ENCODE peak calls at places on chromosomes 13 and 19, in eight cellular contexts. K is A549, Z is gastrocnemius medialis, O is SK-N-SH, M is cardiac muscle cell, U is ovary, A is lung, B is cardiac fibroblast. Q is an unnamed sample.

GRCh38 chr13:69213331-69213850 is 894.2 kb upstream of the ATXN8OS start:
- DNase-seq in A (no peak), K (no peak), U (no peak), B (no peak), O (no peak), M (no peak), Z (no peak), Q (no peak)

GRCh38 chr13:30862707-30863106 is 43.4 kb upstream of the MEDAG start:
- DNase-seq in U (peak), A (no peak), Z (peak), M (no peak), O (no peak), K (no peak), B (peak), Q (no peak)

GRCh38 chr19:11197291-11198174 is at the start of gene KANK2:
- DNase-seq in K (peak), B (peak), U (peak), M (peak), A (peak), O (peak), Z (peak), Q (peak)

GRCh38 chr13:46896346-46897138 is at the start of gene HTR2A:
- DNase-seq in Z (peak), A (no peak), O (no peak), M (peak), K (no peak), B (peak), U (peak), Q (peak)

GRCh38 chr19:52270266-52270885 is 989 bp downstream of the ZNF766 start:
- DNase-seq in A (peak), U (no peak), B (no peak), Z (no peak), O (peak), K (peak), M (no peak), Q (peak)

GRCh38 chr19:1261512-1261862 is 7.6 kb upstream of the CIRBP start:
- DNase-seq in U (no peak), K (no peak), O (no peak), Z (no peak), M (no peak), A (no peak), B (no peak), Q (no peak)

GRCh38 chr13:91185294-91185863 is 162.1 kb upstream of the MIR17HG start:
- DNase-seq in U (no peak), Z (no peak), A (no peak), O (peak), B (peak), K (no peak), M (peak), Q (peak)

GRCh38 chr13:41614671-41615519 is 157.5 kb downstream of the RGCC start:
- DNase-seq in B (peak), Z (no peak), O (no peak), K (no peak), M (no peak), A (no peak), U (peak), Q (no peak)

GRCh38 chr19:55418185-55418584 is 10.6 kb upstream of the UBE2S start:
- DNase-seq in M (peak), Z (no peak), O (peak), B (peak), A (peak), K (peak), U (no peak), Q (peak)

GRCh38 chr19:54792814-54793213 is 10.6 kb upstream of the KIR2DL4 start:
- DNase-seq in M (no peak), O (no peak), B (no peak), K (no peak), A (no peak), Z (no peak), U (no peak), Q (peak)

GRCh38 chr13:79018166-79018565 is 359.2 kb upstream of the OBI1 start:
- DNase-seq in Z (no peak), B (no peak), O (no peak), U (no peak), A (no peak), K (no peak), M (no peak), Q (no peak)

GRCh38 chr19:16078759-16079707 is 2.7 kb downstream of the TPM4 start:
- DNase-seq in M (peak), O (peak), U (peak), K (no peak), B (peak), A (peak), Z (peak), Q (peak)

GRCh38 chr19:45059258-45059965 is 16.9 kb downstream of the ZNF296 start:
- DNase-seq in A (peak), Z (peak), B (peak), K (peak), M (peak), U (peak), O (peak), Q (peak)

GRCh38 chr19:574658-575526 is 2.5 kb downstream of the BSG start:
- DNase-seq in A (no peak), K (no peak), Z (peak), U (peak), O (no peak), B (peak), M (peak), Q (peak)

GRCh38 chr19:16014923-16015804 is 61.1 kb upstream of the TPM4 start:
- DNase-seq in A (no peak), B (no peak), O (peak), M (no peak), U (peak), Z (no peak), K (no peak), Q (no peak)

GRCh38 chr19:35608250-35608649 is 4.3 kb upstream of the HAUS5 start:
- DNase-seq in B (no peak), Z (no peak), M (no peak), A (no peak), U (no peak), O (no peak), K (no peak), Q (peak)

GRCh38 chr19:29495091-29495490 is 30.7 kb upstream of the VSTM2B start:
- DNase-seq in K (no peak), U (no peak), A (no peak), Z (no peak), B (no peak), O (no peak), M (no peak), Q (no peak)

GRCh38 chr13:75135325-75135825 is 346.6 kb downstream of the TBC1D4 start:
- DNase-seq in K (no peak), Z (no peak), B (peak), M (no peak), U (no peak), A (no peak), O (no peak), Q (no peak)

GRCh38 chr19:16613841-16614240 is 14.2 kb downstream of the MED26 start:
- DNase-seq in U (no peak), O (no peak), M (no peak), A (no peak), B (no peak), K (no peak), Z (no peak), Q (no peak)

GRCh38 chr19:55419624-55420236 is 12.1 kb upstream of the UBE2S start:
- DNase-seq in Z (no peak), M (no peak), O (no peak), A (no peak), U (no peak), B (no peak), K (no peak), Q (no peak)

GRCh38 chr13:59533561-59534337 is 630.0 kb downstream of the DIAPH3 start:
- DNase-seq in K (no peak), Z (no peak), M (no peak), O (no peak), U (no peak), A (no peak), B (no peak), Q (no peak)

GRCh38 chr13:42878721-42879120 is 97.3 kb downstream of the FAM216B start:
- DNase-seq in Z (no peak), O (no peak), U (no peak), K (no peak), M (no peak), B (peak), A (no peak), Q (no peak)

GRCh38 chr13:51590966-51591627 is 6.8 kb downstream of the WDFY2 start:
- DNase-seq in M (peak), O (peak), U (no peak), K (peak), Z (peak), A (no peak), B (peak), Q (peak)

GRCh38 chr13:108020027-108020426 is 195.3 kb downstream of the LIG4 start:
- DNase-seq in B (no peak), O (no peak), Z (no peak), M (no peak), A (no peak), K (no peak), U (no peak), Q (no peak)

GRCh38 chr13:41311607-41312500 is 787 bp downstream of the NAA16 start:
- DNase-seq in O (peak), M (peak), Z (peak), B (peak), K (no peak), A (peak), U (peak), Q (peak)

GRCh38 chr19:15365264-15365663 is 14.3 kb downstream of the AKAP8 start:
- DNase-seq in A (no peak), Z (no peak), B (no peak), M (no peak), O (no peak), K (no peak), U (no peak), Q (no peak)

GRCh38 chr13:107585466-107585865 is 629.9 kb downstream of the LIG4 start:
- DNase-seq in B (no peak), K (no peak), M (no peak), Z (no peak), U (no peak), A (no peak), O (no peak), Q (no peak)

GRCh38 chr13:50358221-50358620 is 343.0 kb downstream of the KCNRG start:
- DNase-seq in U (no peak), O (peak), M (no peak), K (no peak), B (no peak), Z (no peak), A (no peak), Q (no peak)

DNA sequence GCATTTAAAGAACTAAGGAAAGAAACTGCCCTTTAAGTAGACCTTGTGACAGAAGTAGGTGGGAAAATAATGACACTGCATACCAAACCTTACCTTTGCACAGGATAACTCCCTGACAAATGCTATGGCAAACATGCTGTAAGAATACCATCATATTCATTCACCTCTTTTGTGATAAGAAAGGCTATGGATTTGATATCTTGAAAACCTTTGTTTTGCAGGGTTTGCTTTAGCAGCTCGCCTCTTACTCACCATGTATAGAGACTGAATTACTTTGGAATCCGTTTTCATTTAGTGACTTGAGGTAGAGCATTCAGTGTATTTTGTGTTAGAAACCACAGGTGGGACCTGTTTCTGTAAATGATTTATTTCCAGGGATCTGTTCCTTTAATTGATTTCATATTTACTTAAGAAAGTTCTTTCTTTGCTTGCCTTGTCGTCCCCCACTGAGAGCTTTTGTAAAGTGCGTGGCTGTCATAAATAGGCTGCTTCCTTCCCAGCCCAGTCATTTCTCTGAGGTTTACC is 80.2 kb downstream of the KLF5 start:
- DNase-seq in A (no peak), B (no peak), K (peak), O (no peak), U (no peak), M (no peak), Z (no peak), Q (no peak)
- H3K4me3 ChIP-seq in A (no peak), B (no peak), K (peak), O (no peak), U (no peak), M (no peak), Z (no peak), Q (no peak)

GRCh38 chr19:18021121-18021755 is 13.3 kb downstream of the ARRDC2 start:
- DNase-seq in B (peak), O (no peak), A (peak), K (no peak), Z (peak), U (peak), M (no peak), Q (peak)
- H3K4me3 ChIP-seq in B (no peak), O (no peak), A (no peak), K (peak), Z (peak), U (no peak), M (no peak), Q (peak)

GRCh38 chr19:40273469-40274360 is 11.4 kb downstream of the AKT2 start:
- DNase-seq in O (no peak), A (no peak), B (no peak), Z (no peak), M (no peak), K (no peak), U (no peak), Q (no peak)
- H3K4me3 ChIP-seq in O (no peak), A (no peak), B (no peak), Z (no peak), M (no peak), K (no peak), U (no peak), Q (no peak)

DNA sequence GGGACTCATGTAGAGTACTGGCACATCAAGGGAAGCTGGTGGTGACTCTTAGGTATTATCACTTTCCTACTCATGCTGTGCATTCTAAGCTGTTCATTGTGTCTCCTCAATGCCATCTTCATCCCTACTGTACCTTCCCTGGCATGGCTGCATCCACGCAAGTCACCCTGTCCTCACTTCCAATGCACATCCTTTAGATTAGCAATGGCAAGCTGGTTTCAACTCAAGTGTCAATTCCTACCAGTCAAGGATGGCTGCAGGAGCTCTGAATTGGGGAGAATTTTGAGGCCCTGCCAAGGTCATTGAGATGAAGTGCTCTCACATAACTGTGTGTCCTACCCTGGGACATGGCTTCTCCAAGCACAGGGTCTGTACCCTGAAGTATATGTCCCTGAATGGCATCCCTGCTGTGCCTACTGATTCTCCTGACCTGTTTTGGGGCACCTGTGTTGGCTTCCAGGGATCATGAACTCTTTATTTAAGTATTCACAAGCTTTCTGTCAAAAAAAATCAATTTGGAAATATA is 24.6 kb downstream of the COL4A1 start:
- DNase-seq in A (no peak), Z (no peak), M (no peak), O (no peak), B (no peak), U (no peak), K (no peak), Q (no peak)
- H3K4me3 ChIP-seq in A (no peak), Z (no peak), M (no peak), O (no peak), B (no peak), U (no peak), K (no peak), Q (no peak)

DNA sequence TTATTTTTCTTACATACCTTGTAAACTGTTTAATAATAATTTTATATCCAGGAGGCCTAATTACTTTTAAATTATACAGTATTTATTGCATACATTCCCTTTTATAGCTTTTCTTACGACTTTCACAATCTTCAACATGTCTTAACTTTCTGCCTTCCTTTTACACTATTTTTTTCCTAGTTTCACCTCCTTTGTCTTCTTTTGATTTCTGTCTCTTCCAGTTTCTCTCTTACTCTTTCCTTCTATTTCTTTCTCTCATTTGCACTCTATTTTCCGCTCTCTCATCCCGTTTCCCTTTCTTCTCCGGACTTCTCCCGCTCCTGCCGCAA is 11.5 kb downstream of the ZNF552 start:
- DNase-seq in M (no peak), U (no peak), A (no peak), O (no peak), Z (no peak), B (no peak), K (no peak), Q (no peak)
- H3K4me3 ChIP-seq in M (peak), U (peak), A (no peak), O (peak), Z (peak), B (peak), K (no peak), Q (no peak)

GRCh38 chr19:8500158-8500557 is 2.3 kb downstream of the PRAM1 start:
- DNase-seq in O (no peak), A (no peak), Z (no peak), K (no peak), U (no peak), B (peak), M (no peak), Q (peak)

GRCh38 chr19:8501968-8502367 is 472 bp downstream of the PRAM1 start:
- DNase-seq in O (no peak), M (no peak), K (no peak), Z (no peak), A (no peak), U (no peak), B (no peak), Q (peak)

GRCh38 chr19:8499048-8499833 is 3.2 kb downstream of the PRAM1 start:
- DNase-seq in U (no peak), K (no peak), A (no peak), O (no peak), B (no peak), M (no peak), Z (no peak), Q (no peak)

GRCh38 chr19:8501547-8501946 is 893 bp downstream of the PRAM1 start:
- DNase-seq in A (no peak), K (no peak), B (no peak), Z (no peak), M (no peak), U (no peak), O (no peak), Q (peak)

GRCh38 chr19:8498295-8498694 is 4.1 kb downstream of the PRAM1 start:
- DNase-seq in M (no peak), B (no peak), U (no peak), O (no peak), Z (no peak), A (no peak), K (no peak), Q (no peak)
- H3K4me3 ChIP-seq in M (no peak), B (no peak), U (no peak), O (no peak), Z (no peak), A (no peak), K (no peak), Q (no peak)

Q was measured in NB4.